ENCODE peak calls at places on chromosomes 2 and 18, in ten cellular contexts. Z is uterus, P is A549, O is mucosa of descending colon, D is WERI-Rb-1, N is fibroblast of the aortic adventitia, X is right lobe of liver, Y is NB4, R is AG09309, M is astrocyte of the spinal cord. T is an unnamed sample.

GRCh38 chr2:42457011-42457410 is 36.8 kb downstream of the KCNG3 start:
- DNase-seq in Z (no peak), P (no peak), O (no peak), D (no peak), N (no peak), X (no peak), Y (peak; percentile 14), R (no peak), M (no peak), T (peak; percentile 8)

GRCh38 chr2:241559489-241560180 is 1.1 kb downstream of the BOK start:
- DNase-seq in Z (no peak), P (peak; percentile 33), O (peak; percentile 44), D (peak; percentile 50), N (peak; percentile 53), X (peak; percentile 81), Y (no peak), R (no peak), M (peak; percentile 44), T (peak; percentile 50)

GRCh38 chr2:164943289-164943688 is 12.0 kb downstream of the SLC38A11 start:
- DNase-seq in Z (no peak), P (no peak), O (no peak), D (no peak), N (no peak), X (no peak), Y (no peak), R (no peak), M (no peak), T (no peak)

GRCh38 chr2:6052577-6052976 is 360.4 kb downstream of the SOX11 start:
- DNase-seq in Z (no peak), P (no peak), O (no peak), D (no peak), N (no peak), X (no peak), Y (no peak), R (no peak), M (no peak), T (no peak)

GRCh38 chr2:187310696-187311095 is 137.4 kb downstream of the CALCRL start:
- DNase-seq in Z (no peak), P (no peak), O (no peak), D (no peak), N (peak; percentile 48), X (no peak), Y (no peak), R (no peak), M (no peak), T (no peak)

GRCh38 chr18:37467002-37467401 is 98.6 kb downstream of the CELF4 start:
- DNase-seq in Z (no peak), P (no peak), O (no peak), D (no peak), N (no peak), X (no peak), Y (no peak), R (no peak), M (no peak), T (no peak)

GRCh38 chr2:71782323-71782722 is 329.0 kb downstream of the DYSF start:
- DNase-seq in Z (no peak), P (no peak), O (no peak), D (no peak), N (no peak), X (no peak), Y (no peak), R (no peak), M (no peak), T (no peak)

GRCh38 chr18:61658431-61658830 is 234.4 kb downstream of the RNF152 start:
- DNase-seq in Z (no peak), P (no peak), O (no peak), D (no peak), N (no peak), X (no peak), Y (no peak), R (no peak), M (no peak), T (no peak)

GRCh38 chr2:1609706-1610485 is 134.4 kb downstream of the PXDN start:
- DNase-seq in Z (no peak), P (no peak), O (no peak), D (no peak), N (no peak), X (no peak), Y (no peak), R (no peak), M (no peak), T (no peak)

GRCh38 chr2:70851704-70852103 is 16.1 kb upstream of the CD207 start:
- DNase-seq in Z (no peak), P (no peak), O (no peak), D (no peak), N (no peak), X (no peak), Y (peak; percentile 75), R (no peak), M (no peak), T (peak; percentile 82)

GRCh38 chr2:207875473-207876212 is 105.9 kb upstream of the FZD5 start:
- DNase-seq in Z (no peak), P (no peak), O (no peak), D (no peak), N (no peak), X (no peak), Y (no peak), R (no peak), M (no peak), T (no peak)

GRCh38 chr2:121731366-121731765 is 5.3 kb downstream of the NIFK start:
- DNase-seq in Z (no peak), P (no peak), O (no peak), D (no peak), N (no peak), X (no peak), Y (no peak), R (no peak), M (no peak), T (no peak)

GRCh38 chr2:15259356-15259756 is 301.8 kb downstream of the NBAS start:
- DNase-seq in Z (no peak), P (no peak), O (no peak), D (no peak), N (no peak), X (peak; percentile 52), Y (no peak), R (no peak), M (peak; percentile 10), T (no peak)

GRCh38 chr18:23519725-23520124 is 16.4 kb downstream of the RMC1 start:
- DNase-seq in Z (no peak), P (no peak), O (no peak), D (no peak), N (no peak), X (no peak), Y (no peak), R (no peak), M (no peak), T (no peak)

GRCh38 chr18:59562751-59563150 is 134.5 kb downstream of the CCBE1 start:
- DNase-seq in Z (no peak), P (no peak), O (no peak), D (no peak), N (no peak), X (no peak), Y (no peak), R (no peak), M (no peak), T (no peak)

DNA sequence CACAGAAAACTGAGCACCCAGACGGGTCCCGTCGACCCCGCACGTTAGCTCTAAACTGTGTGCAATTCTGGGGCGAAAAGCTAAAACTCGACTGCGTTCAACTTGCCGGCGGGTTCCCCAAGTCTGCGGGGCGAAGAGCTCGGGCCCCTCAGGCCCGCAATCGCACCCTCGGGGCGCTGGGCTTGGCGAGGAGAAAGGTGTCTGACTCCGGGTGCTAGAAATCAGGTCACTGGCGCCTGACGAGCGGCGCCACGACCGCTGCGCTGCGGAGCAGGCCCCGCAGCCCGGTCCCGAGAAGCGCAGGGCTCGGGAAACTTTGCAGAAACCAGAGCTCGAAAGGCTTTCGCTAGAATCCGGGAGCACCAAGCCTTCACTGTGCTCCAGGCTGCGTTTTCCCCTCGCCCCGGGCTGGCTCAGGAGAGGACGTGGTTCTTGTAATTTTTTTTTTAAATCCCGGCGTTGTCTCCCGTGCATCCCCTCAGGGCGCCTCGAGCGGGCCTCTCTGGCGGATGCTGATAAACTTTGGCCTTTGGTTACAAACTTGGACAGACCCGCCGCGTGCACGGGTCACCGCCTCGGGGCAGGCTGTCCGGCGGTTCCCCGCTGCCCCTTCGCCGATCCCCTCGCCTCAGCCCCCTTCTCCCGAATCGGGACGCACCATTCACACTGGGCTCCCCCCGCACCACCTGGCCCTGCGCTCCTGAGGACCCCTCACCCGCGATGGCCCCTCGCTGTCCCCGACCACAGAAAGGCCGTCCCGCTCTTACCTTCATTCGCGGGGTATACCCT is 519 bp downstream of the EPHA4 start:
- DNase-seq in Z (peak; percentile 40), P (peak; percentile 12), O (peak; percentile 32), D (peak; percentile 24), N (peak; percentile 46), X (peak; percentile 57), Y (no peak), R (no peak), M (peak; percentile 45), T (peak; percentile 4)
- H3K4me3 ChIP-seq in Z (peak overlapping the region; percentile 70), P (peak overlapping the region; percentile 48), O (peak overlapping the region; percentile 48), D (peak overlapping the region; percentile 80), N (peak overlapping the region; percentile 89), X (peak overlapping the region; percentile 61), Y (no peak overlapping the region), R (peak overlapping the region; percentile 91), M (peak overlapping the region; percentile 68), T (peak overlapping the region; percentile 66)

GRCh38 chr2:152755029-152755428 is 36.6 kb downstream of the ARL6IP6 start:
- DNase-seq in Z (no peak), P (no peak), O (no peak), D (no peak), N (peak; percentile 10), X (no peak), Y (peak; percentile 11), R (no peak), M (no peak), T (peak; percentile 15)
- TF ChIP-seq CTCF in Z (peak; percentile 11), P (peak; percentile 38), O (no peak), D (peak; percentile 55), N (peak; percentile 41), X (no peak), Y (peak; percentile 24), R (peak; percentile 25), M (peak; percentile 38), T (peak; percentile 17)

DNA sequence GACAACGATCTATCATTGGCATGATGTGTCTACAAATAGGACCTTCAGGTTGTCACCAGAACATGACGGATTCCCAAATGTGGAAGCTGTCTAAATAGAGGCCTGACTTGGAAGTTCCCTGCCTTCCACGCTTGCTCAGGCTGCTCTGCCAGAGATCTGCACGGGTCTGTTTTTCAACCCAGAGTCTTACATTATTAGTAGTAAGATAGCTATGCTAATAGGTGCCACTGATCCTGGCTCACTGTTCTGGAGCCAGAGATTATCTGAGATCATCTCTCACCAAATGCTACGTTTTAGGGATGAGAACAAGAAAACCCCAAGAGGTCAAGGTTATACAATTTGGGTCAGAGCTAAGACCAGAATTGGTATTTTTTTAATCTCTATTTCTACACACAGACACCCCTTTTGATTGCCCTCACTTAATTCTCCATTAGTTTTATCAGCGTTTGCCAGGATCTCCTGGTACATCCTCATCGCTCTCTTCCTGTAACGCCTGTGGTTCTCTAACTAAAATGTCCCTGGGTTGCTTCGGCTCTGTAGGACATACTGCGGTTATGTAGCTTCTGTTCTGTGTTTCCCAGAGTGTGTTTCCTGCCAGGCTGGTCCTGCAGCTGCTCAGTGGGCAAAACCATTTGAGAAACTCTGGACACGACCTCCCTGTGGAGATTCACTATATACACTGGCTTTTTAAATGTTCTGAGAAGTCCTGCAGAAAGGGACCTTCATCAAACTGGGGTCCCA is 5.7 kb downstream of the CDC42EP3 start:
- DNase-seq in Z (no peak), P (no peak), O (no peak), D (peak; percentile 33), N (no peak), X (no peak), Y (no peak), R (no peak), M (no peak), T (peak; percentile 40)
- H3K4me3 ChIP-seq in Z (no peak overlapping the region), P (no peak overlapping the region), O (no peak overlapping the region), D (no peak overlapping the region), N (no peak overlapping the region), X (no peak overlapping the region), Y (peak overlapping the region; percentile 94), R (no peak overlapping the region), M (no peak overlapping the region), T (no peak overlapping the region)

GRCh38 chr2:216695401-216695821 is at the start of gene IGFBP5:
- DNase-seq in Z (peak; percentile 97), P (no peak), O (peak; percentile 65), D (peak; percentile 38), N (peak; percentile 84), X (peak; percentile 68), Y (peak; percentile 18), R (peak; percentile 38), M (peak; percentile 89), T (no peak)
- TF ChIP-seq CTCF in Z (no peak), P (peak; percentile 5), O (no peak), D (peak; percentile 39), N (peak; percentile 9), X (no peak), Y (no peak), R (no peak), M (peak; percentile 35), T (no peak)

T was measured in GM12865.